ENCODE peak calls at places on chromosomes 4 and X, in eight cellular contexts. One of them, this sample, is unnamed.
A peak's percentile ranks its signal among the peaks of the same experiment; 100 is the strongest.

GRCh38 chr4:156971623-156972369 is at the start of gene PDGFC:
- DNase-seq in NCI-H748 treated with DMSO at 0.1 percent for 48 hours: no peak
- DNase-seq in HFFc6: peak; percentile 49
- DNase-seq in stimulated activated CD4-positive, alpha-beta T cell treated with anti-CD3 and anti-CD28 coated beads, TNF-alpha, amount 100 ng/mL, for 4 hours: no peak
- DNase-seq in activated CD4-positive, alpha-beta T cell treated with anti-CD3 and anti-CD28 coated beads for 48 hours: peak; percentile 19
- DNase-seq in iris pigment epithelial cell: peak; percentile 85
- DNase-seq in Calu3: peak; percentile 85
- DNase-seq in naive B cell: peak; percentile 5
- DNase-seq in this sample: peak; percentile 63

GRCh38 chr4:55824865-55825264 is 5.3 kb downstream of the EXOC1L start:
- DNase-seq in NCI-H748 treated with DMSO at 0.1 percent for 48 hours: no peak
- DNase-seq in HFFc6: no peak
- DNase-seq in stimulated activated CD4-positive, alpha-beta T cell treated with anti-CD3 and anti-CD28 coated beads, TNF-alpha, amount 100 ng/mL, for 4 hours: no peak
- DNase-seq in activated CD4-positive, alpha-beta T cell treated with anti-CD3 and anti-CD28 coated beads for 48 hours: no peak
- DNase-seq in iris pigment epithelial cell: no peak
- DNase-seq in Calu3: no peak
- DNase-seq in naive B cell: no peak
- DNase-seq in this sample: no peak

GRCh38 chr4:115279300-115279699 is 165.9 kb upstream of the NDST4 start:
- DNase-seq in NCI-H748 treated with DMSO at 0.1 percent for 48 hours: no peak
- DNase-seq in HFFc6: no peak
- DNase-seq in stimulated activated CD4-positive, alpha-beta T cell treated with anti-CD3 and anti-CD28 coated beads, TNF-alpha, amount 100 ng/mL, for 4 hours: no peak
- DNase-seq in activated CD4-positive, alpha-beta T cell treated with anti-CD3 and anti-CD28 coated beads for 48 hours: no peak
- DNase-seq in iris pigment epithelial cell: no peak
- DNase-seq in Calu3: no peak
- DNase-seq in naive B cell: no peak
- DNase-seq in this sample: no peak

GRCh38 chrX:129227376-129227775 is 295.9 kb downstream of the SMARCA1 start:
- DNase-seq in NCI-H748 treated with DMSO at 0.1 percent for 48 hours: peak; percentile 20
- DNase-seq in HFFc6: no peak
- DNase-seq in stimulated activated CD4-positive, alpha-beta T cell treated with anti-CD3 and anti-CD28 coated beads, TNF-alpha, amount 100 ng/mL, for 4 hours: no peak
- DNase-seq in activated CD4-positive, alpha-beta T cell treated with anti-CD3 and anti-CD28 coated beads for 48 hours: no peak
- DNase-seq in iris pigment epithelial cell: no peak
- DNase-seq in Calu3: no peak
- DNase-seq in naive B cell: no peak
- DNase-seq in this sample: no peak

GRCh38 chrX:22686138-22686541 is 313.6 kb upstream of the DDX53 start:
- DNase-seq in NCI-H748 treated with DMSO at 0.1 percent for 48 hours: peak; percentile 48
- DNase-seq in HFFc6: peak; percentile 59
- DNase-seq in stimulated activated CD4-positive, alpha-beta T cell treated with anti-CD3 and anti-CD28 coated beads, TNF-alpha, amount 100 ng/mL, for 4 hours: no peak
- DNase-seq in activated CD4-positive, alpha-beta T cell treated with anti-CD3 and anti-CD28 coated beads for 48 hours: no peak
- DNase-seq in iris pigment epithelial cell: peak; percentile 55
- DNase-seq in Calu3: no peak
- DNase-seq in naive B cell: no peak
- DNase-seq in this sample: peak; percentile 15

GRCh38 chr4:114883641-114884040 is 229.8 kb downstream of the NDST4 start:
- DNase-seq in NCI-H748 treated with DMSO at 0.1 percent for 48 hours: no peak
- DNase-seq in HFFc6: no peak
- DNase-seq in stimulated activated CD4-positive, alpha-beta T cell treated with anti-CD3 and anti-CD28 coated beads, TNF-alpha, amount 100 ng/mL, for 4 hours: no peak
- DNase-seq in activated CD4-positive, alpha-beta T cell treated with anti-CD3 and anti-CD28 coated beads for 48 hours: no peak
- DNase-seq in iris pigment epithelial cell: no peak
- DNase-seq in Calu3: no peak
- DNase-seq in naive B cell: no peak
- DNase-seq in this sample: peak; percentile 85

GRCh38 chr4:144666539-144667175 is 20.7 kb downstream of the HHIP start:
- DNase-seq in NCI-H748 treated with DMSO at 0.1 percent for 48 hours: no peak
- DNase-seq in HFFc6: peak; percentile 59
- DNase-seq in stimulated activated CD4-positive, alpha-beta T cell treated with anti-CD3 and anti-CD28 coated beads, TNF-alpha, amount 100 ng/mL, for 4 hours: no peak
- DNase-seq in activated CD4-positive, alpha-beta T cell treated with anti-CD3 and anti-CD28 coated beads for 48 hours: no peak
- DNase-seq in iris pigment epithelial cell: peak; percentile 57
- DNase-seq in Calu3: no peak
- DNase-seq in naive B cell: no peak
- DNase-seq in this sample: no peak

GRCh38 chr4:100984901-100985300 is 362.4 kb downstream of the PPP3CA start:
- DNase-seq in NCI-H748 treated with DMSO at 0.1 percent for 48 hours: no peak
- DNase-seq in HFFc6: peak; percentile 77
- DNase-seq in stimulated activated CD4-positive, alpha-beta T cell treated with anti-CD3 and anti-CD28 coated beads, TNF-alpha, amount 100 ng/mL, for 4 hours: no peak
- DNase-seq in activated CD4-positive, alpha-beta T cell treated with anti-CD3 and anti-CD28 coated beads for 48 hours: no peak
- DNase-seq in iris pigment epithelial cell: peak; percentile 65
- DNase-seq in Calu3: no peak
- DNase-seq in naive B cell: no peak
- DNase-seq in this sample: no peak

GRCh38 chrX:48509245-48509590 is 426 bp downstream of the PORCN start:
- DNase-seq in NCI-H748 treated with DMSO at 0.1 percent for 48 hours: no peak
- DNase-seq in HFFc6: no peak
- DNase-seq in stimulated activated CD4-positive, alpha-beta T cell treated with anti-CD3 and anti-CD28 coated beads, TNF-alpha, amount 100 ng/mL, for 4 hours: no peak
- DNase-seq in activated CD4-positive, alpha-beta T cell treated with anti-CD3 and anti-CD28 coated beads for 48 hours: no peak
- DNase-seq in iris pigment epithelial cell: no peak
- DNase-seq in Calu3: no peak
- DNase-seq in naive B cell: no peak
- DNase-seq in this sample: no peak

This sample was measured in SJCRH30.